ENCODE peak calls at places on chromosomes 4 and X, in seven cellular contexts. Z is mesenchymal stem cell, E is A549, I is GM23248, W is K562, P is astrocyte, K is PC-3. S is an unnamed sample. For H3K9me3 and H3K4me1, the result is how much of the 10 kb centered on the place peaks cover.

GRCh38 chr4:124409044-124409443 is 303.5 kb downstream of the ANKRD50 start:
- DNase-seq in Z (no peak), E (no peak), I (peak), W (no peak), P (peak), K (peak), S (no peak)

GRCh38 chr4:89939994-89940393 is 45.3 kb downstream of the MMRN1 start:
- DNase-seq in Z (peak), E (no peak), I (no peak), W (no peak), P (peak), K (no peak), S (peak)

GRCh38 chrX:68999351-68999750 is 165.9 kb downstream of the PJA1 start:
- DNase-seq in Z (no peak), E (no peak), I (peak), W (no peak), P (peak), K (peak), S (no peak)

GRCh38 chr4:107183155-107183774 is 147.2 kb upstream of the DKK2 start:
- DNase-seq in Z (peak), E (peak), I (peak), W (peak), P (peak), K (peak), S (peak)

GRCh38 chrX:141989802-141990201 is 86.1 kb downstream of the MAGEC1 start:
- DNase-seq in Z (no peak), E (no peak), I (no peak), W (no peak), P (peak), K (peak), S (no peak)

GRCh38 chr4:26197018-26197779 is 123.6 kb upstream of the RBPJ start:
- DNase-seq in Z (peak), E (peak), I (peak), W (no peak), P (peak), K (peak), S (no peak)

GRCh38 chrX:14936561-14936960 is 63.3 kb downstream of the MOSPD2 start:
- DNase-seq in Z (peak), E (peak), I (peak), W (peak), P (peak), K (peak), S (no peak)

GRCh38 chr4:7155611-7156071 is 36.7 kb upstream of the SORCS2 start:
- DNase-seq in Z (no peak), E (no peak), I (peak), W (peak), P (peak), K (no peak), S (no peak)

GRCh38 chrX:49139713-49140112 is 16.2 kb upstream of the GPKOW start:
- DNase-seq in Z (no peak), E (no peak), I (no peak), W (no peak), P (no peak), K (no peak), S (no peak)

GRCh38 chrX:67692246-67692645 is 148.4 kb downstream of the AR start:
- DNase-seq in Z (peak), E (no peak), I (peak), W (no peak), P (peak), K (no peak), S (no peak)

GRCh38 chr4:169103966-169104412 is 93.9 kb upstream of the CBR4 start:
- DNase-seq in Z (no peak), E (no peak), I (no peak), W (no peak), P (no peak), K (peak), S (no peak)

GRCh38 chr4:25180524-25181131 is 20.4 kb upstream of the SEPSECS start:
- DNase-seq in Z (peak), E (no peak), I (peak), W (peak), P (peak), K (peak), S (peak)

GRCh38 chr4:71713611-71714203 is 70.2 kb downstream of the GC start:
- DNase-seq in Z (peak), E (no peak), I (peak), W (peak), P (peak), K (peak), S (peak)

GRCh38 chrX:150736478-150736877 is 43.3 kb downstream of the MTMR1 start:
- DNase-seq in Z (no peak), E (no peak), I (no peak), W (no peak), P (no peak), K (no peak), S (no peak)

GRCh38 chrX:17474892-17475291 is 99.9 kb downstream of the NHS start:
- DNase-seq in Z (no peak), E (no peak), I (peak), W (no peak), P (peak), K (peak), S (no peak)

GRCh38 chrX:122982521-122982920 is 201.6 kb upstream of the GRIA3 start:
- DNase-seq in Z (no peak), E (no peak), I (no peak), W (no peak), P (no peak), K (no peak), S (no peak)

GRCh38 chr4:6762244-6762615 is 20.3 kb upstream of the KIAA0232 start:
- DNase-seq in Z (no peak), E (no peak), I (no peak), W (no peak), P (peak), K (no peak), S (no peak)

GRCh38 chr4:26317766-26318165 is 3.0 kb upstream of the RBPJ start:
- DNase-seq in Z (no peak), E (no peak), I (no peak), W (no peak), P (no peak), K (no peak), S (no peak)

GRCh38 chr4:139740531-139741041 is 75.0 kb downstream of the MGST2 start:
- DNase-seq in Z (peak), E (peak), I (peak), W (no peak), P (peak), K (peak), S (no peak)

GRCh38 chr4:159141193-159141592 is 38.3 kb downstream of the RAPGEF2 start:
- DNase-seq in Z (peak), E (no peak), I (peak), W (no peak), P (peak), K (no peak), S (no peak)

GRCh38 chr4:75110061-75110460 is 177.1 kb downstream of the PARM1 start:
- DNase-seq in Z (no peak), E (no peak), I (no peak), W (no peak), P (no peak), K (no peak), S (no peak)

GRCh38 chr4:96429657-96430056 is 589.8 kb downstream of the PDHA2 start:
- DNase-seq in Z (no peak), E (no peak), I (no peak), W (no peak), P (no peak), K (no peak), S (no peak)

GRCh38 chrX:147962476-147962875 is 18.7 kb upstream of the FMR1NB start:
- DNase-seq in Z (no peak), E (no peak), I (no peak), W (no peak), P (peak), K (no peak), S (no peak)

GRCh38 chr4:48778431-48779094 is 1.5 kb downstream of the FRYL start:
- DNase-seq in Z (peak), E (no peak), I (peak), W (no peak), P (peak), K (peak), S (peak)

GRCh38 chr4:104592894-104593470 is 98.3 kb upstream of the CXXC4 start:
- DNase-seq in Z (peak), E (no peak), I (no peak), W (no peak), P (peak), K (no peak), S (no peak)

GRCh38 chrX:14497184-14497666 is 32.1 kb upstream of the GLRA2 start:
- DNase-seq in Z (peak), E (no peak), I (peak), W (no peak), P (no peak), K (no peak), S (no peak)

GRCh38 chrX:129523076-129524055 is at the start of gene SMARCA1:
- DNase-seq in Z (peak), E (peak), I (peak), W (peak), P (peak), K (peak), S (no peak)

GRCh38 chr4:23932935-23933334 is 43.1 kb upstream of the PPARGC1A start:
- DNase-seq in Z (no peak), E (no peak), I (peak), W (no peak), P (peak), K (no peak), S (no peak)

GRCh38 chr4:88743696-88744095 is 46.1 kb upstream of the NAP1L5 start:
- DNase-seq in Z (peak), E (no peak), I (peak), W (no peak), P (peak), K (no peak), S (no peak)

GRCh38 chr4:1400191-1400805 is 5.9 kb downstream of the NKX1-1 start:
- DNase-seq in Z (no peak), E (no peak), I (no peak), W (no peak), P (no peak), K (no peak), S (no peak)

GRCh38 chrX:136219893-136220292 is 31.3 kb downstream of the MAP7D3 start:
- DNase-seq in Z (no peak), E (no peak), I (no peak), W (no peak), P (no peak), K (peak), S (no peak)

GRCh38 chrX:85922821-85923220 is 124.5 kb downstream of the CHM start:
- DNase-seq in Z (peak), E (no peak), I (peak), W (no peak), P (peak), K (peak), S (no peak)

GRCh38 chr4:150080335-150080734 is 2.1 kb downstream of the DCLK2 start:
- DNase-seq in Z (peak), E (no peak), I (peak), W (no peak), P (no peak), K (no peak), S (no peak)

GRCh38 chrX:50697691-50698090 is 116.3 kb downstream of the SHROOM4 start:
- DNase-seq in Z (peak), E (no peak), I (peak), W (no peak), P (peak), K (peak), S (no peak)

GRCh38 chr4:13493793-13494192 is 9.7 kb upstream of the RAB28 start:
- DNase-seq in Z (no peak), E (no peak), I (no peak), W (no peak), P (no peak), K (no peak), S (no peak)

GRCh38 chrX:100649550-100650356 is 5.8 kb downstream of the SRPX2 start:
- DNase-seq in Z (peak), E (no peak), I (peak), W (no peak), P (peak), K (peak), S (no peak)

GRCh38 chr4:2757426-2757825 is 1.3 kb upstream of the TNIP2 start:
- DNase-seq in Z (no peak), E (no peak), I (no peak), W (no peak), P (no peak), K (no peak), S (no peak)

GRCh38 chr4:2753444-2753843 is 2.7 kb downstream of the TNIP2 start:
- DNase-seq in Z (no peak), E (no peak), I (no peak), W (no peak), P (no peak), K (peak), S (no peak)

GRCh38 chr4:2754848-2755820 is 1.0 kb downstream of the TNIP2 start:
- DNase-seq in Z (no peak), E (no peak), I (no peak), W (no peak), P (no peak), K (no peak), S (peak)

GRCh38 chr4:2755821-2756690 is at the start of gene TNIP2:
- DNase-seq in Z (peak), E (peak), I (peak), W (peak), P (peak), K (peak), S (peak)

DNA sequence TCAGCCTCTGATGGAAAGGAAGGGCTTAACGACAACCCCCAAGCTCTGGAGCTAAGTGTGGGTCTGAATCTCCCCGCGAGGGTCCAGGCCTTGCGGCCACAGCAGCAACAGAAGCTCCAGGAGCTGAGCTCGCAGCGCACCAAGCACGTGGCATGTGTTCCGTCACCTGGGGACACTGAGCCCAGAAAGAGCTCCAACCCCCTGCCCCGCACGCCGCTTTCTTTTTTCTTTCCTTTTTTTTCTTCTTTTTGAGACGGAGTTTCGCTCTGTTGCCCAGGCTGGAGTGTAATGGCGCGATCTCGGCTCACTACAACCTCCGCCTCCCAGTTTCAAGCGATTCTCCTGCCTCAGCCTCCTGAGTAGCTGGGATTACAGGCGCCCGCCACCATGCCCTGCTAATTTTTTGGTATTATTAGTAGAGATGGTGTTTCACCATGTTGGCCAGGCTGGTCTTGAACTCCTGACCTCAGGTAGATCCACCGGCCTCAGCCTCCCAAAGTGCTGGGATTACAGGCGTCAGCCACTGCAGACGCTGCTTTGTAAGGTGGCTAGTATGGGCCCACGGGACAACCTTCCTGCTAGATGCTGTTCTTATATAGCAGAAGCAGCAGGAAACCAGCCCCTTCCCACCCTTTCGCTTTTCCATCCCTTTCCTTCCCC is 685 bp upstream of the TNIP2 start:
- DNase-seq in Z (no peak), E (no peak), I (no peak), W (no peak), P (no peak), K (no peak), S (no peak)
- H3K4me2 ChIP-seq in Z (peak), E (peak), I (peak), W (peak), P (peak), K (peak), S (peak)

GRCh38 chrX:26649534-26649933 is 433.6 kb downstream of the MAGEB5 start:
- DNase-seq in Z (no peak), E (peak), I (peak), W (peak), P (no peak), K (peak), S (peak)

GRCh38 chrX:26653050-26653449 is 437.1 kb downstream of the MAGEB5 start:
- DNase-seq in Z (no peak), E (no peak), I (no peak), W (no peak), P (no peak), K (no peak), S (no peak)

DNA sequence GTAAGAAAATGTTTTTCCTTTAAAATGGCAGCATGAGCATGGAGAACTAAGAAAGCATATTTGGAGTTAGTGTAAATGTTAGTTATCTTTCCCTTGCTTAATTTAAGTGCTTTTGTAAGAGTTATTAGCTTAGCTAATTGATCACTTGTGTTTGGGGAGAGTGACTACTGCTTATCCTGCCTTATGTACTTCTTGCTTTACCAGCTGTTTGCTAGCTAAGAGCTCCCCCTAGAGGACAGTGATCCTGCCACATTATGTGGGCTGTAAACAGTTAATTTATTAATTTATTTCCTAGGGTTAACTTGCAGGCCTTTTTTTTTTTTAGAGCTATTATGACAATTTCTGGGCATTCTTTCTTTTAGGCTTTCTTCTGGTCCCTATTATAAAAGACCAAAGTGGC is 435.8 kb downstream of the MAGEB5 start:
- DNase-seq in Z (no peak), E (no peak), I (no peak), W (no peak), P (no peak), K (peak), S (peak)
- H3K9me3 ChIP-seq in Z (under half), E (under half), I (under half), W (under half), P (under half), K (under half), S (under half)

DNA sequence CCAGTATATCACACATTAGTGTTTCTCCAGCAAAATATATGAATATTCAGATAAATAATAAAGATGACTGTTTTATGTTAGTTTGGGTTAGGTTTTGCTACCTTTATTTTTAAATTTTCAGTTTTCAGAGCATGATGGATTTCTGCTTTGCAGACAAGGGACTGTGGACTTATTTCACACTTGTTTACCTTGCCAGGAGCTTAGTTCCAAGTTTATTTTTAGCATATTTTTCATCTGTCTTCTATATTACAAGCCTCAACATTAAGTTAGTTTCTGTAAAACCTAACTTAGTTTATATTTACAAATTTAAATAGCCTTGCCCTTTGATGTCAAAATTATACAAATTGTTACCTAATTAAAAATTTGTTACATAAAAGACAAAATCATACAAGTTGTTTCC is 163.4 kb downstream of the FBXW7 start:
- DNase-seq in Z (no peak), E (no peak), I (no peak), W (no peak), P (no peak), K (no peak), S (no peak)
- H3K4me1 ChIP-seq in Z (under half), E (under half), I (under half), W (under half), P (under half), K (under half), S (under half)

DNA sequence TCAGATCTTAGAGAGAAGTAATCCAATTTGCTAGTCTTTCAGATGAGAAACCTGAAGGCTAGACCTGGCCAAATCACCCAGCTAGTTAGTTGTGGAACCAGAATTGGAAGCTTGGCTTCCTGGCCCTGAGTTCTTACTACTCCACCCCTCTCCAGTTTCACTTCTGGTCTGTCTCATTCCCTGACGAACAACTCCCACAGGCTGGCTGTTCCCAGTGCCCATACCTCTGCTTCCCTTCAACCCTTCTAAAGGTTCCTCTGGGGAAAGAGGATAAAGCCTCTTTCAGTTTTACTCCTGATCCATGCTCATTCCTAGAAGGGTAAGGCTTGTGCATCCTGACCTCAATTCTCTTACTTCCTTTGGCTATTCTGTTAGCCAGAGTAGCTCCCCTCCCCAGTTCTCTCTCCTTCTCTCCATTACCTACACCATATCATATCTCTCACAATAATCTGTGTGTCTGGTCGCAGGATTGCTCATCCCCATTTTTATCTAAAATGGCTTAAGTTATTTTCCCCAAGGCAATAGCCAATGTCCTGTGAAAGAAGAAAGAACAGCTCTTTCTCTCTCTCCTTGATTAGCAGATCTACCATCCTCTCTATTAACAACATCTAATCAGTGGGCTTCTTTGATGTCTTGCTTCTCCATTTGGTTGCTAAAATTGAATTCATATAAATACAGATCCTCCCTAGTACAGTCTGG is 155.0 kb upstream of the MAOA start:
- DNase-seq in Z (no peak), E (no peak), I (no peak), W (no peak), P (no peak), K (no peak), S (no peak)
- H3K4me2 ChIP-seq in Z (no peak), E (no peak), I (no peak), W (no peak), P (no peak), K (no peak), S (no peak)

GRCh38 chrX:152886716-152887115 is 11.2 kb upstream of the ZNF185 start:
- DNase-seq in Z (no peak), E (no peak), I (no peak), W (no peak), P (no peak), K (no peak), S (no peak)
- H3K9me3 ChIP-seq in Z (under half), E (under half), I (under half), W (under half), P (under half), K (under half), S (under half)

DNA sequence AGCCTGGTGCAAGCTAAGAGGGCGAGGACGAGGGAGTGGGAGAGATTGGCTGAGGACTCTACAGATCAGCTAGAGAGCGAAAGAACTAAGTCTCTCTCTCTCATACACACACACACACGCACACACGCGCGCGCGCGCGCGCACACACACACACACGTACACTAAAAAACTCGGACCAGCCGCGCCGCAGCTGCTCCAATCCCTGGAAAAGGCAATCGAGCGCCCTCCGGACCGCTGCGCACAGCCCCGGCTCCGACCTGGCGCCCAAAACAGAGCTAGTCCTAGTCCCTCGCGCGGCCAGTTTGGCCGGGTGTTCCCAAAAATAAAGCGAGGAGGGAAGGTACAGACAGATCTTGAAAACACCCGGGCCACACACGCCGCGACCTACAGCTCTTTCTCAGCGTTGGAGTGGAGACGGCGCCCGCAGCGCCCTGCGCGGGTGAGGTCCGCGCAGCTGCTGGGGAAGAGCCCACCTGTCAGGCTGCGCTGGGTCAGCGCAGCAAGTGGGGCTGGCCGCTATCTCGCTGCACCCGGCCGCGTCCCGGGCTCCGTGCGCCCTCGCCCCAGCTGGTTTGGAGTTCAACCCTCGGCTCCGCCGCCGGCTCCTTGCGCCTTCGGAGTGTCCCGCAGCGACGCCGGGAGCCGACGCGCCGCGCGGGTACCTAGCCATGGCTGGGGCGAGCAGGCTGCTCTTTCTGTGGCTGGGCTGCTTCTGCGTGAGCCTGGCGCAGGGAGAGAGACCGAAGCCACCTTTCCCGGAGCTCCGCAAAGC is at the start of gene BMP3:
- DNase-seq in Z (peak), E (no peak), I (peak), W (no peak), P (peak), K (peak), S (no peak)
- H3K4me1 ChIP-seq in Z (under half), E (under half), I (under half), W (under half), P (under half), K (under half), S (under half)

S was measured in Karpas-422.